ENCODE peak calls at places on chromosomes 7 and 10, in four cellular contexts. One of them, this sample, is unnamed.

GRCh38 chr7:157682946-157683239 is 346.1 kb downstream of the DNAJB6 start:
- DNase-seq in fibroblast of lung: no peak
- DNase-seq in CD4-positive, alpha-beta memory T cell: no peak
- DNase-seq in GM23338: no peak
- DNase-seq in this sample: no peak

GRCh38 chr10:101775273-101776131 is at the start of gene FGF8:
- DNase-seq in GM23338: peak
- DNase-seq in CD4-positive, alpha-beta memory T cell: no peak
- DNase-seq in fibroblast of lung: no peak
- DNase-seq in this sample: no peak

GRCh38 chr10:79449181-79450146 is 4.0 kb upstream of the ZCCHC24 start:
- DNase-seq in CD4-positive, alpha-beta memory T cell: no peak
- DNase-seq in GM23338: peak
- DNase-seq in fibroblast of lung: no peak
- DNase-seq in this sample: peak

GRCh38 chr10:113995201-113995600 is 48.5 kb upstream of the ADRB1 start:
- DNase-seq in GM23338: no peak
- DNase-seq in CD4-positive, alpha-beta memory T cell: no peak
- DNase-seq in fibroblast of lung: no peak
- DNase-seq in this sample: no peak

GRCh38 chr7:39510738-39511372 is 55.3 kb upstream of the YAE1 start:
- DNase-seq in GM23338: no peak
- DNase-seq in fibroblast of lung: no peak
- DNase-seq in CD4-positive, alpha-beta memory T cell: no peak
- DNase-seq in this sample: no peak

GRCh38 chr7:17357952-17358351 is 59.5 kb downstream of the AHR start:
- DNase-seq in GM23338: peak
- DNase-seq in CD4-positive, alpha-beta memory T cell: no peak
- DNase-seq in fibroblast of lung: no peak
- DNase-seq in this sample: no peak

GRCh38 chr7:37182011-37182478 is 266.6 kb downstream of the ELMO1 start:
- DNase-seq in CD4-positive, alpha-beta memory T cell: peak
- DNase-seq in fibroblast of lung: peak
- DNase-seq in GM23338: peak
- DNase-seq in this sample: peak

GRCh38 chr7:70588151-70588550 is 543.8 kb upstream of the GALNT17 start:
- DNase-seq in fibroblast of lung: no peak
- DNase-seq in CD4-positive, alpha-beta memory T cell: no peak
- DNase-seq in GM23338: no peak
- DNase-seq in this sample: no peak

GRCh38 chr7:149367417-149367816 is 93.4 kb downstream of the ZNF777 start:
- DNase-seq in CD4-positive, alpha-beta memory T cell: no peak
- DNase-seq in GM23338: no peak
- DNase-seq in fibroblast of lung: no peak
- DNase-seq in this sample: no peak

GRCh38 chr10:123993534-123994416 is 99.6 kb downstream of the CHST15 start:
- DNase-seq in GM23338: no peak
- DNase-seq in fibroblast of lung: no peak
- DNase-seq in CD4-positive, alpha-beta memory T cell: no peak
- DNase-seq in this sample: no peak

GRCh38 chr7:69012149-69012548 is 586.1 kb upstream of the AUTS2 start:
- DNase-seq in fibroblast of lung: no peak
- DNase-seq in GM23338: no peak
- DNase-seq in CD4-positive, alpha-beta memory T cell: no peak
- DNase-seq in this sample: no peak

GRCh38 chr10:13106387-13106786 is 6.4 kb downstream of the OPTN start:
- DNase-seq in CD4-positive, alpha-beta memory T cell: no peak
- DNase-seq in fibroblast of lung: no peak
- DNase-seq in GM23338: no peak
- DNase-seq in this sample: no peak

GRCh38 chr10:129833366-129833765 is 130.7 kb downstream of the EBF3 start:
- DNase-seq in fibroblast of lung: no peak
- DNase-seq in CD4-positive, alpha-beta memory T cell: no peak
- DNase-seq in GM23338: no peak
- DNase-seq in this sample: no peak

GRCh38 chr7:109059089-109059488 is 489.4 kb downstream of the DNAJB9 start:
- DNase-seq in fibroblast of lung: no peak
- DNase-seq in GM23338: no peak
- DNase-seq in CD4-positive, alpha-beta memory T cell: no peak
- DNase-seq in this sample: no peak

GRCh38 chr10:62153191-62153590 is 115.5 kb downstream of the RTKN2 start:
- DNase-seq in GM23338: no peak
- DNase-seq in fibroblast of lung: peak
- DNase-seq in CD4-positive, alpha-beta memory T cell: no peak
- DNase-seq in this sample: no peak

GRCh38 chr10:61733358-61733940 is 70.7 kb downstream of the CABCOCO1 start:
- DNase-seq in fibroblast of lung: peak
- DNase-seq in CD4-positive, alpha-beta memory T cell: peak
- DNase-seq in GM23338: peak
- DNase-seq in this sample: no peak

GRCh38 chr10:80474920-80475319 is 20.8 kb downstream of the TSPAN14 start:
- DNase-seq in CD4-positive, alpha-beta memory T cell: no peak
- DNase-seq in GM23338: no peak
- DNase-seq in fibroblast of lung: no peak
- DNase-seq in this sample: no peak

GRCh38 chr7:143394068-143394467 is 12.9 kb downstream of the ZYX start:
- DNase-seq in GM23338: no peak
- DNase-seq in CD4-positive, alpha-beta memory T cell: no peak
- DNase-seq in fibroblast of lung: no peak
- DNase-seq in this sample: no peak

GRCh38 chr10:44335330-44336021 is 49.4 kb downstream of the CXCL12 start:
- DNase-seq in CD4-positive, alpha-beta memory T cell: no peak
- DNase-seq in GM23338: no peak
- DNase-seq in fibroblast of lung: no peak
- DNase-seq in this sample: no peak

GRCh38 chr10:15796762-15797161 is 63.5 kb downstream of the MINDY3 start:
- DNase-seq in GM23338: no peak
- DNase-seq in fibroblast of lung: no peak
- DNase-seq in CD4-positive, alpha-beta memory T cell: no peak
- DNase-seq in this sample: no peak

GRCh38 chr10:90822508-90822907 is 35.3 kb downstream of the HTR7 start:
- DNase-seq in fibroblast of lung: no peak
- DNase-seq in GM23338: peak
- DNase-seq in CD4-positive, alpha-beta memory T cell: no peak
- DNase-seq in this sample: no peak

GRCh38 chr7:31875424-31875823 is 188.4 kb downstream of the PPP1R17 start:
- DNase-seq in fibroblast of lung: no peak
- DNase-seq in GM23338: no peak
- DNase-seq in CD4-positive, alpha-beta memory T cell: no peak
- DNase-seq in this sample: no peak

GRCh38 chr10:119303886-119304285 is 96.5 kb downstream of the GRK5 start:
- DNase-seq in GM23338: no peak
- DNase-seq in fibroblast of lung: no peak
- DNase-seq in CD4-positive, alpha-beta memory T cell: no peak
- DNase-seq in this sample: no peak

GRCh38 chr7:151278949-151279348 is 30.5 kb upstream of the SMARCD3 start:
- DNase-seq in GM23338: no peak
- DNase-seq in fibroblast of lung: no peak
- DNase-seq in CD4-positive, alpha-beta memory T cell: no peak
- DNase-seq in this sample: no peak

GRCh38 chr7:151275813-151276577 is 27.5 kb upstream of the SMARCD3 start:
- DNase-seq in CD4-positive, alpha-beta memory T cell: no peak
- DNase-seq in GM23338: peak
- DNase-seq in fibroblast of lung: no peak
- DNase-seq in this sample: no peak

GRCh38 chr7:151274936-151275812 is 26.7 kb upstream of the SMARCD3 start:
- DNase-seq in fibroblast of lung: no peak
- DNase-seq in GM23338: no peak
- DNase-seq in CD4-positive, alpha-beta memory T cell: no peak
- DNase-seq in this sample: no peak

GRCh38 chr7:151277631-151278030 is 29.1 kb upstream of the SMARCD3 start:
- DNase-seq in CD4-positive, alpha-beta memory T cell: no peak
- DNase-seq in fibroblast of lung: no peak
- DNase-seq in GM23338: no peak
- DNase-seq in this sample: no peak

GRCh38 chr7:151276651-151277590 is 28.4 kb upstream of the SMARCD3 start:
- DNase-seq in CD4-positive, alpha-beta memory T cell: peak
- DNase-seq in GM23338: peak
- DNase-seq in fibroblast of lung: peak
- DNase-seq in this sample: peak
- H3K4me3 ChIP-seq in CD4-positive, alpha-beta memory T cell: peak
- H3K4me3 ChIP-seq in GM23338: peak
- H3K4me3 ChIP-seq in fibroblast of lung: peak
- H3K4me3 ChIP-seq in this sample: peak

GRCh38 chr10:46538723-46539426 is 17.6 kb downstream of the GPRIN2 start:
- DNase-seq in CD4-positive, alpha-beta memory T cell: no peak
- DNase-seq in GM23338: no peak
- DNase-seq in fibroblast of lung: no peak
- DNase-seq in this sample: no peak

GRCh38 chr10:46541735-46542566 is 14.5 kb downstream of the GPRIN2 start:
- DNase-seq in fibroblast of lung: no peak
- DNase-seq in GM23338: no peak
- DNase-seq in CD4-positive, alpha-beta memory T cell: no peak
- DNase-seq in this sample: peak

GRCh38 chr10:46541017-46541661 is 15.3 kb downstream of the GPRIN2 start:
- DNase-seq in fibroblast of lung: no peak
- DNase-seq in CD4-positive, alpha-beta memory T cell: no peak
- DNase-seq in GM23338: peak
- DNase-seq in this sample: peak

GRCh38 chr10:46539596-46540411 is 16.7 kb downstream of the GPRIN2 start:
- DNase-seq in fibroblast of lung: peak
- DNase-seq in CD4-positive, alpha-beta memory T cell: no peak
- DNase-seq in GM23338: no peak
- DNase-seq in this sample: peak

GRCh38 chr10:46540412-46541016 is 15.9 kb downstream of the GPRIN2 start:
- DNase-seq in GM23338: no peak
- DNase-seq in fibroblast of lung: no peak
- DNase-seq in CD4-positive, alpha-beta memory T cell: no peak
- DNase-seq in this sample: peak
- H3K27ac ChIP-seq in GM23338: no peak
- H3K27ac ChIP-seq in fibroblast of lung: peak
- H3K27ac ChIP-seq in CD4-positive, alpha-beta memory T cell: no peak
- H3K27ac ChIP-seq in this sample: no peak

GRCh38 chr10:103053659-103054581 is 135.8 kb downstream of the CNNM2 start:
- DNase-seq in CD4-positive, alpha-beta memory T cell: peak
- DNase-seq in GM23338: peak
- DNase-seq in fibroblast of lung: peak
- DNase-seq in this sample: peak
- H3K4me3 ChIP-seq in CD4-positive, alpha-beta memory T cell: peak
- H3K4me3 ChIP-seq in GM23338: no peak
- H3K4me3 ChIP-seq in fibroblast of lung: peak
- H3K4me3 ChIP-seq in this sample: peak

GRCh38 chr10:122245136-122245535 is 26.0 kb upstream of the BTBD16 start:
- DNase-seq in CD4-positive, alpha-beta memory T cell: no peak
- DNase-seq in fibroblast of lung: no peak
- DNase-seq in GM23338: no peak
- DNase-seq in this sample: no peak

GRCh38 chr10:122245897-122246296 is 25.2 kb upstream of the BTBD16 start:
- DNase-seq in fibroblast of lung: no peak
- DNase-seq in CD4-positive, alpha-beta memory T cell: no peak
- DNase-seq in GM23338: no peak
- DNase-seq in this sample: no peak

GRCh38 chr10:122243560-122243959 is 27.5 kb upstream of the BTBD16 start:
- DNase-seq in fibroblast of lung: peak
- DNase-seq in GM23338: no peak
- DNase-seq in CD4-positive, alpha-beta memory T cell: no peak
- DNase-seq in this sample: no peak

GRCh38 chr10:122242266-122242665 is 28.8 kb upstream of the BTBD16 start:
- DNase-seq in GM23338: no peak
- DNase-seq in CD4-positive, alpha-beta memory T cell: no peak
- DNase-seq in fibroblast of lung: no peak
- DNase-seq in this sample: no peak

DNA sequence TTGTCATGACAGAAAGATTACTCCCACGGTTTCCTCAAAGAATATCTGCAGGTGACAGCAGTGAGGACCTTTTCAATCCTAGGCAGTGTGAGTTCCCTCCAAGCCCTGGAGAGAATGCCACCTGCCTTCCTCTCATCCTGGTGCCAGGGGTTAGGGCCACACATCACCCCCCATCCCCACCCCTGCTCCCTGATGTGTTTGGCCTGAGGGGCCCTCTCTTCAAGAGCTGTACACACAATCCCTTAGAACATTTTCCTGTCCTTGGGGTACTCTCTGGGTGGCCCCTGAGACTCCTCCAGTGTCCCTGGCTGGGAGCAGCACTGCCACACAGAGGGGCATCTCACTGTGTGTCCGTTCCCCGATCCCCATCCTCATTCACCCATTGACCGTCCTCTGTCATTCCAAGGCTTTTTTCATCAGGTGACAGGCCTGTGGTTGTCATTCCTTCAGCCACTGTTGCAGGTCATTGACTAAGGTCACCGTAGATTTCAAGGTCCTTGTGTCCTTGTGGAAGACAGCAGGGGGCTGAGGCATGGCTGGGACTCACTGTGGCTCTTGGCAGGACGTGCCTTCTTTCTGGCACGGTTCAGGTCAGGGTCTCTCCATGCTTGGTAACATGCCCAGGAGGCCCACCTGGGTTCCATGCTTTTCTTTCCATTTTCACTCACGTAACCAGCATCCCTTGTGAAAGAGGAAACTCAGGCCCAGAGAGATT is 26.9 kb upstream of the BTBD16 start:
- DNase-seq in fibroblast of lung: no peak
- DNase-seq in CD4-positive, alpha-beta memory T cell: no peak
- DNase-seq in GM23338: no peak
- DNase-seq in this sample: no peak
- H3K27ac ChIP-seq in fibroblast of lung: no peak
- H3K27ac ChIP-seq in CD4-positive, alpha-beta memory T cell: no peak
- H3K27ac ChIP-seq in GM23338: no peak
- H3K27ac ChIP-seq in this sample: peak